ENCODE peak calls at places on chromosomes 2 and 18, in eight cellular contexts. H, R, X, A, T, B, V and E are unnamed samples.
A peak's percentile ranks its signal among the peaks of the same experiment; 100 is the strongest.

GRCh38 chr2:23452853-23453420 is 68.0 kb downstream of the KLHL29 start:
- DNase-seq in H (no peak), R (no peak), X (no peak), A (no peak), T (no peak), B (no peak), V (no peak), E (no peak)

GRCh38 chr2:28565720-28566295 is 69.9 kb downstream of the PLB1 start:
- DNase-seq in H (no peak), R (no peak), X (no peak), A (no peak), T (no peak), B (no peak), V (no peak), E (no peak)

GRCh38 chr2:174546519-174547506 is 50.8 kb downstream of the WIPF1 start:
- DNase-seq in H (peak; percentile 29), R (peak; percentile 45), X (peak; percentile 47), A (peak; percentile 68), T (peak; percentile 57), B (peak; percentile 64), V (peak; percentile 74), E (peak; percentile 82)

GRCh38 chr2:218284106-218284811 is 8.0 kb downstream of the TMBIM1 start:
- DNase-seq in H (no peak), R (peak; percentile 89), X (no peak), A (peak; percentile 91), T (no peak), B (peak; percentile 94), V (peak; percentile 87), E (no peak)

GRCh38 chr18:67464499-67464898 is 52.0 kb downstream of the DSEL start:
- DNase-seq in H (no peak), R (no peak), X (no peak), A (no peak), T (no peak), B (no peak), V (no peak), E (no peak)

GRCh38 chr18:80245781-80246655 is 1.3 kb downstream of the PARD6G start:
- DNase-seq in H (no peak), R (no peak), X (peak; percentile 92), A (no peak), T (no peak), B (no peak), V (no peak), E (no peak)

GRCh38 chr2:46461716-46462171 is 17.6 kb upstream of the TMEM247 start:
- DNase-seq in H (no peak), R (no peak), X (no peak), A (peak; percentile 61), T (peak; percentile 72), B (no peak), V (no peak), E (peak; percentile 64)

GRCh38 chr2:10963155-10963554 is 51.4 kb downstream of the KCNF1 start:
- DNase-seq in H (no peak), R (no peak), X (no peak), A (no peak), T (no peak), B (peak; percentile 31), V (no peak), E (no peak)

GRCh38 chr2:65107530-65107929 is 22.4 kb downstream of the RAB1A start:
- DNase-seq in H (no peak), R (no peak), X (no peak), A (no peak), T (no peak), B (no peak), V (no peak), E (no peak)

GRCh38 chr2:174971868-174972781 is 33.1 kb downstream of the CHN1 start:
- DNase-seq in H (peak; percentile 21), R (peak; percentile 88), X (peak; percentile 25), A (no peak), T (no peak), B (peak; percentile 82), V (peak; percentile 68), E (no peak)

DNA sequence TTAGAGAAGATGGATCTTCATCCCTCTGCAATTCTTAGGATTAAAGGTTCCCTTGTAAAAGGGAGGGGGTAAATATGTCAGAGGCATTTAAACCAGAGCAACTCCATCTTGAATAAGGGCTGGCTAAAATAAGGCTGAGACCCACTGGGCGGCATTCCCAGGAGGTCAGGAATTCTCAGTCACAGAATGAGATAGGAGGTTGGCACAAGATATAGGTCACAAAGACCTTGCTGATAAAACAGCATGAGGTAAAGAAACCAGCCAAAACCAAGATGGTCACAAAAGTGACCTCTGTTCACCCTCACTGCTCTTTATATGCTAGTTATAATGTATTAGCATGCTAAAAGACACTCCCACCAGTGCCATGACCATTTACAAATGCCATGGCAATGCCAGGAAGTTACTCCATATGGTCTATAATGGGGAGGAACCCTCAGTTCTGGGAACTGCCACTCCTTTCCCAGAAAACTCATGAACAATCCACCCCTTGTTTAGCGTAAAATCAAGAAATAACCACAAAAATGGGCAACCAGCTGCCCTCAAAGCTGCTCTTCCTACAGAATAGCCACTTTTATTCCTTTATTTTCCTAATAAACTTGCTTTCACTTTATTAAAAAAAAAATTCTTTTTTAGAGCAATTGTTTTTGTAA is 205.4 kb upstream of the RGPD4 start:
- DNase-seq in H (no peak), R (no peak), X (no peak), A (no peak), T (no peak), B (no peak), V (no peak), E (no peak)
- H3K9me3 ChIP-seq in H (peaks cover 9% of the 10 kb centered on the region), R (peaks cover 18% of the 10 kb centered on the region), X (peaks cover 6% of the 10 kb centered on the region), A (no peaks in the 10 kb centered on the region), T (peaks cover 11% of the 10 kb centered on the region), B (peaks cover 5% of the 10 kb centered on the region), V (no peaks in the 10 kb centered on the region), E (no peaks in the 10 kb centered on the region)

DNA sequence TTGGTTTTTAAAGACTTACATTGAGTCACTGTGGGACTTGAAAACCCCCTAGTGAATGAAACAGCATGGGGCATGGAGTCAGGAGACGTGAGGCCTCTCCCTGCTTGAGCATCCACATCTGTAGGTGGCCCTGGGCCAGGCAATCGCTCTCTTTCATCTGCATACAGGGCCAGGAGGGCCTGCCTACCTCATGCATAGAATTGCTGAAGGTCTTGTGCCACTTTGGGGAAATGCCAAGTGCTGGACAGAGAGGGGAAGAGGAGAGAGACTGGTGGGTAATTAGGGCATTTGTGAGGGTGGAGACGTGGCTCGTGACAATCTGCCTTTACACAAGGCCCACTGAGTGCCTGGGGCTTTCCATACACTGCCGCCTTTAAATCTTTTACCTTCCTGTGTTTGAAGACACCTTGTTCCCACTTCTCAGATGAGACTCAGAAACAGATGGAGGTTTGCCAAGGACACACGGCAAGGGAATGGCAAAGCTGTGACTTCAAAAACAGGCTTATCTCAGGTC is 322.2 kb upstream of the HS6ST1 start:
- DNase-seq in H (no peak), R (no peak), X (no peak), A (no peak), T (no peak), B (no peak), V (no peak), E (no peak)
- H3K9me2 ChIP-seq in H (no peaks in the 10 kb centered on the region), R (no peaks in the 10 kb centered on the region), X (no peaks in the 10 kb centered on the region), A (no peaks in the 10 kb centered on the region), T (no peaks in the 10 kb centered on the region), B (no peaks in the 10 kb centered on the region), V (no peaks in the 10 kb centered on the region), E (no peaks in the 10 kb centered on the region)

GRCh38 chr2:26649322-26649721 is 8.2 kb upstream of the CIB4 start:
- DNase-seq in H (no peak), R (no peak), X (no peak), A (no peak), T (no peak), B (no peak), V (no peak), E (no peak)

GRCh38 chr2:26649992-26650712 is 9.0 kb upstream of the CIB4 start:
- DNase-seq in H (no peak), R (no peak), X (no peak), A (no peak), T (no peak), B (no peak), V (no peak), E (no peak)

GRCh38 chr2:26652361-26653041 is 11.3 kb upstream of the CIB4 start:
- DNase-seq in H (no peak), R (no peak), X (peak; percentile 92), A (no peak), T (no peak), B (peak; percentile 63), V (no peak), E (no peak)

GRCh38 chr2:26651458-26652155 is 10.4 kb upstream of the CIB4 start:
- DNase-seq in H (no peak), R (no peak), X (no peak), A (no peak), T (no peak), B (no peak), V (no peak), E (no peak)

GRCh38 chr2:26650713-26651457 is 9.7 kb upstream of the CIB4 start:
- DNase-seq in H (no peak), R (no peak), X (no peak), A (no peak), T (no peak), B (peak; percentile 6), V (no peak), E (no peak)
- H3K4me3 ChIP-seq in H (no peak overlapping the region), R (no peak overlapping the region), X (no peak overlapping the region), A (no peak overlapping the region), T (no peak overlapping the region), B (no peak overlapping the region), V (no peak overlapping the region), E (no peak overlapping the region)

DNA sequence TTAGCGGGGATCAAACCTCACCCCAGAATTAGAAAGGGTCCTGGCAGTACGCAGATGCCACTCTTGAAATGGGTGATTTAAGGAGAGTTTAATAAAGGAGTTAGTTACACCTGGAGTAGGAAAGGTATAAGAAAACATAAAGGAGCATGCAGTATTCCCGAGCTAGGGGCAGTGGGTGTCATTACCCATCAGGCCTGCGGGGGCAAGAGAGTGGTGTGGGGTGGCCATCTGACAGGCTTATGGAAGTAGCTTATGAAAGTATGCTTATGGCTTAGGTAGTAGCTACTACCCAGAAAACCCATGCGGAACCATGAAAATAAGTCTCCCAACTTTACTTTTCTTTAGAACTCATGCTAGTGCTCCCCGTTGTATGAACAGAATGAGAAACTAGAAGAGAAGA is 568.9 kb upstream of the ACVR2A start:
- DNase-seq in H (peak; percentile 21), R (peak; percentile 21), X (no peak), A (no peak), T (peak; percentile 7), B (peak; percentile 7), V (no peak), E (no peak)
- H3K9me3 ChIP-seq in H (no peaks in the 10 kb centered on the region), R (no peaks in the 10 kb centered on the region), X (no peaks in the 10 kb centered on the region), A (no peaks in the 10 kb centered on the region), T (no peaks in the 10 kb centered on the region), B (no peaks in the 10 kb centered on the region), V (no peaks in the 10 kb centered on the region), E (no peaks in the 10 kb centered on the region)

DNA sequence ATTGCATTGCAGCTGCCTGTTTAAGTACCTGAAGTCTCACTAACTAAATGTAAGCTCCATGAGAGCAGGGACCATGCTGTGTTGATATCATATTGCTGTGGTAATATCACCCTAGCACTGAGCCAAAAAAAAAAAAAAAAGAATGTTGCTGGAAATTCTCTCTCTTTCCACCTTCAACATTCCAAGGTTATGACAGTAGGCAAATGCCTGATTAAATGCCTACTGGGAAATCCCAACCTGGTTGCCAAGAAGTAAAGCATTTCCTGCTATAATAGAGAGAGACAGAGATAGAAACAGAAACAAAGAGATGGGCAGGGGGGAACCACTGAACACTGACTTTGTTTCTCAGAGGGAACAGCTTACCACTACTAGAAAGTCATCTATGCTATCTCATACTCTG is 1604.2 kb downstream of the LRP1B start:
- DNase-seq in H (peak; percentile 1), R (peak; percentile 79), X (no peak), A (no peak), T (no peak), B (peak; percentile 8), V (peak; percentile 45), E (no peak)
- H3K9me2 ChIP-seq in H (no peaks in the 10 kb centered on the region), R (no peaks in the 10 kb centered on the region), X (no peaks in the 10 kb centered on the region), A (no peaks in the 10 kb centered on the region), T (no peaks in the 10 kb centered on the region), B (no peaks in the 10 kb centered on the region), V (no peaks in the 10 kb centered on the region), E (no peaks in the 10 kb centered on the region)